ENCODE peak calls at places on chromosomes 2 and 18, in six cellular contexts. O is foreskin fibroblast, X is lung, K is NCI-H2171 treated with DMSO at 0.1 percent for 48 hours, G is T47D, R is AG20443. F is an unnamed sample.

GRCh38 chr18:50578030-50578429 is 18.1 kb downstream of the MAPK4 start:
- DNase-seq in X (no peak), G (no peak), K (no peak), O (no peak), R (no peak), F (no peak)

GRCh38 chr18:22471546-22472131 is 53.9 kb upstream of the CTAGE1 start:
- DNase-seq in G (no peak), X (no peak), K (no peak), O (no peak), R (peak), F (no peak)

GRCh38 chr2:31269087-31269486 is 35.1 kb downstream of the EHD3 start:
- DNase-seq in O (peak), X (no peak), G (no peak), R (peak), K (no peak), F (no peak)

GRCh38 chr2:189109921-189110397 is 69.6 kb downstream of the COL5A2 start:
- DNase-seq in O (no peak), K (no peak), X (no peak), G (no peak), R (no peak), F (no peak)

GRCh38 chr2:201938816-201939180 is 94.9 kb upstream of the FZD7 start:
- DNase-seq in R (no peak), O (no peak), G (no peak), K (no peak), X (no peak), F (no peak)

GRCh38 chr2:64202206-64202864 is 58.1 kb upstream of the PELI1 start:
- DNase-seq in K (no peak), R (no peak), G (no peak), X (no peak), O (no peak), F (no peak)

GRCh38 chr2:28398101-28398834 is 5.6 kb downstream of the FOSL2 start:
- DNase-seq in R (no peak), K (peak), G (no peak), O (peak), X (no peak), F (no peak)

GRCh38 chr2:7744827-7745226 is 827.6 kb downstream of the RNF144A start:
- DNase-seq in R (no peak), K (no peak), G (no peak), X (no peak), O (no peak), F (peak)

GRCh38 chr2:172931923-172932520 is 143.6 kb upstream of the MAP3K20 start:
- DNase-seq in O (peak), K (peak), G (no peak), R (peak), X (peak), F (peak)

F was measured in effector CD4-positive, alpha-beta T cell.